ENCODE peak calls at places on chromosomes 4 and X, in five cellular contexts. Y is thoracic aorta, V is cardiac muscle cell, F is tibial nerve, T is Panc1. U is an unnamed sample. For H3K27me3, the result is how much of the 10 kb centered on the place peaks cover.

GRCh38 chrX:41789374-41789773 is 65.4 kb downstream of the GPR82 start:
- DNase-seq in Y (no peak), V (no peak), F (no peak), T (no peak), U (no peak)

GRCh38 chr4:73776363-73776762 is 36.0 kb downstream of the CXCL8 start:
- DNase-seq in Y (peak), V (no peak), F (peak), T (peak), U (peak)

GRCh38 chrX:97685753-97686152 is 802.0 kb downstream of the RPA4 start:
- DNase-seq in Y (no peak), V (peak), F (no peak), T (peak), U (no peak)

GRCh38 chr4:10664408-10664807 is 20.2 kb downstream of the CLNK start:
- DNase-seq in Y (peak), V (no peak), F (peak), T (no peak), U (peak)

GRCh38 chr4:7256989-7257810 is 64.9 kb downstream of the SORCS2 start:
- DNase-seq in Y (no peak), V (peak), F (peak), T (no peak), U (no peak)

GRCh38 chr4:173169428-173170209 is 1.0 kb downstream of the GALNT7 start:
- DNase-seq in Y (no peak), V (peak), F (peak), T (no peak), U (no peak)

GRCh38 chr4:37836838-37837413 is 10.4 kb downstream of the PGM2 start:
- DNase-seq in Y (no peak), V (no peak), F (no peak), T (no peak), U (no peak)

GRCh38 chr4:1492636-1493539 is 86.6 kb upstream of the NKX1-1 start:
- DNase-seq in Y (no peak), V (no peak), F (no peak), T (no peak), U (no peak)

GRCh38 chr4:185835336-185835735 is 23.3 kb upstream of the SORBS2 start:
- DNase-seq in Y (no peak), V (no peak), F (no peak), T (no peak), U (no peak)

GRCh38 chr4:7068883-7069282 is 1.0 kb upstream of the GRPEL1 start:
- DNase-seq in Y (no peak), V (peak), F (no peak), T (no peak), U (no peak)

GRCh38 chrX:139113682-139114081 is 402.2 kb upstream of the FGF13 start:
- DNase-seq in Y (no peak), V (no peak), F (no peak), T (no peak), U (no peak)

GRCh38 chrX:55489315-55490009 is at the start of gene USP51:
- DNase-seq in Y (no peak), V (peak), F (peak), T (no peak), U (no peak)

GRCh38 chr4:8292388-8293107 is 23.0 kb downstream of the HTRA3 start:
- DNase-seq in Y (no peak), V (no peak), F (no peak), T (no peak), U (no peak)

GRCh38 chr4:109026588-109026987 is 263.7 kb upstream of the ETNPPL start:
- DNase-seq in Y (no peak), V (no peak), F (no peak), T (no peak), U (no peak)

GRCh38 chr4:116150152-116150551 is 935.2 kb downstream of the TRAM1L1 start:
- DNase-seq in Y (no peak), V (no peak), F (no peak), T (no peak), U (no peak)

GRCh38 chr4:11165052-11165451 is 263.6 kb downstream of the HS3ST1 start:
- DNase-seq in Y (no peak), V (no peak), F (no peak), T (no peak), U (no peak)

GRCh38 chrX:118807151-118808017 is 16.2 kb upstream of the ZCCHC12 start:
- DNase-seq in Y (no peak), V (peak), F (peak), T (peak), U (no peak)

GRCh38 chrX:22206781-22207180 is 65.9 kb upstream of the CBLL2 start:
- DNase-seq in Y (no peak), V (no peak), F (no peak), T (no peak), U (no peak)

GRCh38 chr4:25900310-25900709 is 13.7 kb upstream of the SMIM20 start:
- DNase-seq in Y (no peak), V (no peak), F (no peak), T (no peak), U (no peak)

GRCh38 chrX:50747471-50747900 is 66.5 kb downstream of the SHROOM4 start:
- DNase-seq in Y (no peak), V (peak), F (no peak), T (peak), U (no peak)

GRCh38 chr4:8009710-8010534 is 70.3 kb upstream of the AFAP1 start:
- DNase-seq in Y (no peak), V (no peak), F (no peak), T (no peak), U (no peak)

GRCh38 chr4:97498875-97499274 is 644.4 kb downstream of the STPG2 start:
- DNase-seq in Y (no peak), V (no peak), F (no peak), T (no peak), U (peak)

GRCh38 chrX:134671207-134671750 is 13.0 kb upstream of the PLAC1 start:
- DNase-seq in Y (no peak), V (no peak), F (no peak), T (no peak), U (no peak)

GRCh38 chrX:44017726-44018125 is 44.5 kb upstream of the NDP start:
- DNase-seq in Y (no peak), V (no peak), F (no peak), T (no peak), U (no peak)

GRCh38 chr4:139603576-139604387 is 47.8 kb upstream of the SETD7 start:
- DNase-seq in Y (no peak), V (peak), F (peak), T (no peak), U (peak)

GRCh38 chr4:86961605-86962295 is 26.9 kb downstream of the AFF1 start:
- DNase-seq in Y (no peak), V (peak), F (no peak), T (no peak), U (peak)

GRCh38 chr4:54717694-54718093 is 59.9 kb downstream of the KIT start:
- DNase-seq in Y (no peak), V (no peak), F (no peak), T (no peak), U (no peak)

GRCh38 chrX:11460347-11460746 is 167.1 kb downstream of the AMELX start:
- DNase-seq in Y (no peak), V (no peak), F (no peak), T (no peak), U (no peak)
- TF ChIP-seq CTCF in Y (no peak), V (peak), F (no peak), T (no peak), U (peak)

GRCh38 chr4:145868637-145869409 is 69.8 kb downstream of the ZNF827 start:
- DNase-seq in Y (no peak), V (peak), F (no peak), T (no peak), U (no peak)

GRCh38 chr4:145867416-145867815 is 71.2 kb downstream of the ZNF827 start:
- DNase-seq in Y (no peak), V (no peak), F (no peak), T (no peak), U (no peak)

GRCh38 chr4:145871209-145871608 is 67.4 kb downstream of the ZNF827 start:
- DNase-seq in Y (no peak), V (no peak), F (no peak), T (no peak), U (no peak)

GRCh38 chr4:145865274-145865941 is 73.2 kb downstream of the ZNF827 start:
- DNase-seq in Y (no peak), V (no peak), F (no peak), T (no peak), U (no peak)

DNA sequence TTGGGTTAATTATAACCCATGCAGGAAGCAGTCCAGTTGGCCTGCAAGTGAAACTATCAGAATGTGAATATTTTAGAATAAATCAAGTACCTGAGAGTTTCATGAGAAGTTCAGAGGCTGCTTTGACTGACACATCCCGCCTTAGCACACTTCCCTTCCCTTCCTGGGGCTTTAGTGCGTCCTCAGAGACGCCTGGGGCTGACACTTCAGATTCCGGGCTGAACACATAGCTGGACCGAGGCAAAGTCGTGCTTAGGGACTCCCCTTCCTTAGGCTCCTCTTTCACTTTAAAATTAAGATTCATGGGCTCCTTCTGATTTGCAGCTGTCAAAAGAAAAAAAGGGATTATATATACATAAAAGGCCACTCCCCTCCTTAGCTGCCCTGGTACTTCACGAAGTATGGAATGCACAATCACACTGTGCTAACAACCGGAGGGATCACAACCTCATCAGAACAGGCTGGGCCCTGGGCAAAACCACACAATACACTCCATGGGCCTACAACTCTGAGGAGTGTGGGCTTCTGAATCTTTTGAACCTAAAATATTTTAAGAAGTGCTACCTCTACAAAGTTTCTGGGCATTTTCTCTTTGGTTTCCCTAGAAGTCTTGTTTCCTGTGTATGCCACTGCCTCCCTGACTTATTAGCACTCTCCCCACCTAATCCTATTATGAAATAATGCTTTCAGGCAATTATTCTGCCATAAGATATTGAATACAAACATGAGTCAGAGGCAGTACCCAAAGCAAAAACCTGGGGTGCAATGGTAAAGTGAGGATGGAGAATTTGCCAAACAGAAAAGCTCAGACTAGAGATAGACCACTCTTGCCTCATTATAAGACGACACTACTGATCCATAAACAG is 68.2 kb downstream of the ZNF827 start:
- DNase-seq in Y (no peak), V (no peak), F (no peak), T (no peak), U (no peak)
- H3K4me3 ChIP-seq in Y (no peak), V (no peak), F (no peak), T (no peak), U (no peak)

GRCh38 chrX:26889574-26889973 is 573.6 kb downstream of the PPP4R3C start:
- DNase-seq in Y (no peak), V (no peak), F (no peak), T (no peak), U (no peak)
- H3K27me3 ChIP-seq in Y (under half), V (under half), F (under half), T (under half), U (under half)

DNA sequence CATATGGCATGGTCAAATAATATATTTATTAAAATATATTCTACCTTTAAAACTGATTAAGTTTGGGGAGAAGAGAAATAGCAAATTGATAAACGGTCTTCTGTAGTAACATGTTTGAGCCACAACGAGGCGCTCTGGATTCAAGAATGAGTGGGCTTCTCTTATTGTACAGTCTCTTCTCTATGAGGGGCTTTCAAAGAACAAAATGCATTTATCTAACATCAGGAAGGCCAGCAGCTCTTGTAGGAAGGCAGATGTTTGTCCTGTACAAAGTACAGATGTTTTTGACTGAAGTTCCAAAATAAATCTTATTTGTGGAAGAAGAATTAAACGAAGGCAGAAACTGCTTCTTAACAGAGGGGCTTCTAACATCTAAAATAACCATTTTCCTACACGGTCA is 153.6 kb downstream of the RASL11B start:
- DNase-seq in Y (no peak), V (peak), F (peak), T (no peak), U (no peak)
- TF ChIP-seq CTCF in Y (peak), V (peak), F (peak), T (peak), U (peak)

GRCh38 chrX:80828232-80828631 is 18.6 kb upstream of the BRWD3 start:
- DNase-seq in Y (no peak), V (no peak), F (no peak), T (no peak), U (no peak)
- H3K4me3 ChIP-seq in Y (no peak), V (no peak), F (no peak), T (no peak), U (no peak)

GRCh38 chrX:53824686-53825085 is 138.2 kb upstream of the HUWE1 start:
- DNase-seq in Y (no peak), V (no peak), F (no peak), T (no peak), U (no peak)
- H3K27me3 ChIP-seq in Y (under half), V (under half), F (under half), T (under half), U (under half)

U was measured in kidney epithelial cell.